ENCODE peak calls at places on chromosomes 13 and 19, in four cellular contexts. U is RWPE2, Z is heart right ventricle, T is tibial nerve. Y is an unnamed sample.

GRCh38 chr19:37551123-37551993 is 43.2 kb downstream of the ZNF571 start:
- DNase-seq in T (no peak), Z (peak; percentile 47), U (no peak), Y (peak; percentile 54)

GRCh38 chr19:38792250-38793111 is 3.5 kb downstream of the LGALS7B start:
- DNase-seq in Z (no peak), U (no peak), T (no peak), Y (peak; percentile 55)

GRCh38 chr13:37526710-37527446 is 71.7 kb downstream of the POSTN start:
- DNase-seq in U (no peak), Z (peak; percentile 40), T (no peak), Y (no peak)

GRCh38 chr13:26037302-26037701 is 14.5 kb downstream of the SHISA2 start:
- DNase-seq in Z (no peak), T (no peak), U (no peak), Y (no peak)

GRCh38 chr19:13294812-13295567 is 144.8 kb downstream of the IER2 start:
- DNase-seq in U (no peak), Z (no peak), T (no peak), Y (no peak)

GRCh38 chr19:5354403-5354802 is 13.8 kb upstream of the PTPRS start:
- DNase-seq in Z (no peak), U (no peak), T (no peak), Y (no peak)

GRCh38 chr13:45782327-45783045 is 69.1 kb downstream of the SIAH3 start:
- DNase-seq in U (no peak), Z (no peak), T (no peak), Y (no peak)

GRCh38 chr13:33224191-33224590 is 61.4 kb downstream of the STARD13 start:
- DNase-seq in Z (no peak), T (no peak), U (no peak), Y (no peak)

GRCh38 chr19:37564624-37565369 is 29.8 kb downstream of the ZNF571 start:
- DNase-seq in Z (no peak), T (no peak), U (no peak), Y (no peak)

GRCh38 chr13:43830481-43830873 is 43.7 kb upstream of the ENOX1 start:
- DNase-seq in T (no peak), U (no peak), Z (no peak), Y (no peak)

GRCh38 chr13:87677334-87678234 is 6.4 kb downstream of the SLITRK5 start:
- DNase-seq in U (no peak), Z (no peak), T (no peak), Y (no peak)

GRCh38 chr13:58144616-58145015 is 513.1 kb downstream of the PCDH17 start:
- DNase-seq in T (no peak), Z (no peak), U (no peak), Y (no peak)

GRCh38 chr19:30411714-30412113 is 39.5 kb downstream of the ZNF536 start:
- DNase-seq in U (no peak), T (no peak), Z (no peak), Y (no peak)

GRCh38 chr13:68358218-68358817 is 1128.2 kb upstream of the PCDH9 start:
- DNase-seq in U (no peak), T (no peak), Z (no peak), Y (no peak)

GRCh38 chr13:99383946-99384345 is 76.7 kb upstream of the GPR183 start:
- DNase-seq in T (no peak), Z (no peak), U (no peak), Y (no peak)

GRCh38 chr19:29841559-29842367 is 30.0 kb downstream of the CCNE1 start:
- DNase-seq in U (no peak), Z (peak; percentile 15), T (no peak), Y (no peak)

GRCh38 chr19:1269478-1270167 is 491 bp downstream of the CIRBP start:
- DNase-seq in Z (peak; percentile 87), T (peak; percentile 72), U (no peak), Y (peak; percentile 82)

GRCh38 chr13:113926951-113927660 is 46.8 kb downstream of the C13orf46 start:
- DNase-seq in T (peak; percentile 14), U (peak; percentile 30), Z (no peak), Y (no peak)

GRCh38 chr19:47637550-47637949 is 28.6 kb downstream of the BICRA start:
- DNase-seq in U (no peak), T (no peak), Z (no peak), Y (no peak)

GRCh38 chr13:78960881-78961280 is 301.9 kb upstream of the OBI1 start:
- DNase-seq in Z (no peak), U (no peak), T (no peak), Y (no peak)

GRCh38 chr19:8116437-8117293 is 32.7 kb downstream of the FBN3 start:
- DNase-seq in U (peak; percentile 41), Z (no peak), T (no peak), Y (no peak)

GRCh38 chr13:44407379-44407778 is 33.8 kb downstream of the SERP2 start:
- DNase-seq in Z (no peak), U (no peak), T (no peak), Y (no peak)

GRCh38 chr13:32852568-32852967 is 163.7 kb upstream of the KL start:
- DNase-seq in Z (no peak), T (no peak), U (no peak), Y (no peak)

GRCh38 chr13:71754407-71754974 is 112.5 kb downstream of the DACH1 start:
- DNase-seq in U (no peak), T (no peak), Z (peak; percentile 8), Y (no peak)

GRCh38 chr13:75703768-75704167 is 67.6 kb downstream of the LMO7 start:
- DNase-seq in T (no peak), U (no peak), Z (no peak), Y (no peak)

GRCh38 chr13:29465741-29466293 is 129.7 kb downstream of the SLC7A1 start:
- DNase-seq in T (peak; percentile 30), U (no peak), Z (peak; percentile 32), Y (no peak)

GRCh38 chr19:55695511-55696290 is 20.7 kb downstream of the EPN1 start:
- DNase-seq in T (no peak), U (no peak), Z (no peak), Y (no peak)

GRCh38 chr13:110915874-110916670 is 1.2 kb upstream of the ANKRD10 start:
- DNase-seq in T (no peak), U (no peak), Z (no peak), Y (no peak)

GRCh38 chr13:65600702-65601101 is 1629.4 kb downstream of the PCDH9 start:
- DNase-seq in Z (no peak), U (no peak), T (no peak), Y (no peak)

GRCh38 chr13:113655358-113656014 is 2.5 kb downstream of the ATP4B start:
- DNase-seq in U (no peak), Z (no peak), T (peak; percentile 5), Y (no peak)

GRCh38 chr13:20258208-20258962 is 26.3 kb upstream of the GJB6 start:
- DNase-seq in Z (no peak), T (peak; percentile 18), U (no peak), Y (no peak)

GRCh38 chr13:113029487-113030258 is 60.7 kb downstream of the MCF2L start:
- DNase-seq in T (no peak), Z (no peak), U (no peak), Y (peak; percentile 18)

GRCh38 chr13:21365574-21365973 is 93.5 kb downstream of the ZDHHC20 start:
- DNase-seq in T (no peak), Z (no peak), U (no peak), Y (no peak)

GRCh38 chr13:81781471-81781870 is 1440.5 kb upstream of the SPRY2 start:
- DNase-seq in Z (no peak), U (no peak), T (no peak), Y (no peak)

GRCh38 chr19:31164666-31165265 is 184.5 kb downstream of the TSHZ3 start:
- DNase-seq in U (no peak), T (no peak), Z (no peak), Y (no peak)

GRCh38 chr13:105616313-105617075 is 919.0 kb downstream of the EFNB2 start:
- DNase-seq in U (no peak), T (no peak), Z (no peak), Y (no peak)

GRCh38 chr19:11160119-11160768 is 4.7 kb upstream of the SPC24 start:
- DNase-seq in Z (no peak), U (no peak), T (no peak), Y (no peak)

GRCh38 chr19:11155373-11156120 is at the start of gene SPC24:
- DNase-seq in T (peak; percentile 79), Z (peak; percentile 96), U (peak; percentile 98), Y (peak; percentile 98)

GRCh38 chr19:11154683-11155047 is 917 bp downstream of the SPC24 start:
- DNase-seq in T (no peak), U (no peak), Z (no peak), Y (no peak)

GRCh38 chr19:11164278-11164677 is 8.7 kb upstream of the SPC24 start:
- DNase-seq in T (no peak), U (no peak), Z (no peak), Y (no peak)

DNA sequence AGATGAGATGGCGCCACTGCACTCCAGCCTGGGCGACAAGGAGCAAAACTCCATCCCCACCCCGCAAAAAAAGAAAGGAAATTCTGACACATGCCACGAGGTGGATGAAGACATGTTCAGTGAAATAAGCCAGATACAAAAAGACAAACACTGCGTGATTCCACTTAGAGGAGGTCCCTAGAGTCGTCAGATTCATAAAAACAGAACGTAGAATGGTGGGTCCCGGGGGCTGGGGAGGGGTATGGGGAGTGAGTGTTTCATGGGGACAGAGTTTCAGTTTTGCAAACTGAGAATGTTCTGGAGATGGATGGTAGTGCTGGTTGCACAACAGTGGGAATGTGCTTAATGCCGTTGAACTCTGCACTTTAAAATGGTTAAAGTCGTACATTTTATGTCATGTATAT is 4.0 kb upstream of the SPC24 start:
- DNase-seq in U (no peak), T (no peak), Z (no peak), Y (no peak)
- H3K27ac ChIP-seq in U (no peak overlapping the region), T (no peak overlapping the region), Z (peak overlapping the region; percentile 70), Y (no peak overlapping the region)

GRCh38 chr19:16116067-16116466 is 4.4 kb downstream of the RAB8A start:
- DNase-seq in U (no peak), T (no peak), Z (no peak), Y (no peak)
- H3K27ac ChIP-seq in U (no peak overlapping the region), T (no peak overlapping the region), Z (no peak overlapping the region), Y (no peak overlapping the region)

GRCh38 chr13:63684822-63685221 is 2269.2 kb upstream of the PCDH20 start:
- DNase-seq in T (no peak), U (no peak), Z (no peak), Y (no peak)
- H3K27ac ChIP-seq in T (no peak overlapping the region), U (no peak overlapping the region), Z (no peak overlapping the region), Y (no peak overlapping the region)

DNA sequence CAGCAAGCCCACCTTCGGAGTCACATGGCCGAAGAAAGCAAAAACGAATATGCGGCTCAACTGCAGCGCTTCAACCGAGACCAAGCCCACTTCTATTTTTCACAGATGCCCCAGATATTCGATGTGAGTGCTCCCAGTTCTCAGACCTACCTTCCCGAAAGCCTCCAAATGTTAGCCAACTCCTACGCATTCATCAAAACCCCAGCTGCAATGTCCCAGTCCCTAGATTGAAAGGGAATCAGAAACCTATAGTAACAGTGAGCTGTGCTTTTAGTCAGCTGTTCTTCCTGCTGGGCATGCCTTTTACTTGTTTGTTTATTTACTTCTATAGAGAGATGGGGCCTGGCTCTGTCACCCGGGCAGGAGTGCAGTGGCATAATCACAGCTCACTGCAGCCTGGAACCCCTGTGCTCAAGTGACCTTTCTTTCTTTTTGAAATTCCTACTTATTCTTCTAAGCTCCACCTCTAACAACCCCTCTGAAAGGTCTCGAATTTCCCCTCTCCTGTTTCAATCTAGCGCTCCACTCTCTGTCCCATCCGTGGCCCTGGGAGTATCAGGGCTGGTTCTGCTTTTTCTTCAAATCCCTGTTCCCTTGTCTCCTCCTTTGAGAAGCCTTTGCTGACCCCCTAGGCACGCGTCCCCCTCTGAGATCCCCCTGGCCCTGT is 4.4 kb downstream of the TRIP10 start:
- DNase-seq in Z (no peak), T (no peak), U (no peak), Y (no peak)
- H3K27ac ChIP-seq in Z (peak overlapping the region; percentile 85), T (peak overlapping the region; percentile 73), U (peak overlapping the region; percentile 93), Y (no peak overlapping the region)